ENCODE peak calls at places on chromosome 13, in seven cellular contexts. A is neural progenitor cell; T is posterior vena cava; B is caudate nucleus; Q is gastrocnemius medialis; K is activated T-cell treated with anti-CD3 and anti-CD28 coated beads, Interleukin-2, amount 50 U/mL, for 4 hours; P is heart left ventricle. L is an unnamed sample.

GRCh38 chr13:113393226-113393571 is 29.3 kb upstream of the GRTP1 start:
- DNase-seq in A (no peak), T (peak; percentile 77), B (no peak), Q (no peak), K (no peak), P (peak; percentile 66), L (peak; percentile 38)

GRCh38 chr13:94192576-94192975 is 286.9 kb downstream of the DCT start:
- DNase-seq in A (peak; percentile 67), T (no peak), B (no peak), Q (no peak), K (no peak), P (no peak), L (peak; percentile 67)

GRCh38 chr13:109036091-109036490 is 406.7 kb downstream of the MYO16 start:
- DNase-seq in A (no peak), T (no peak), B (no peak), Q (no peak), K (no peak), P (no peak), L (no peak)

GRCh38 chr13:98809345-98809777 is 56.9 kb upstream of the SLC15A1 start:
- DNase-seq in A (no peak), T (no peak), B (no peak), Q (no peak), K (no peak), P (no peak), L (no peak)

GRCh38 chr13:34816543-34816942 is 125.5 kb upstream of the NBEA start:
- DNase-seq in A (no peak), T (no peak), B (no peak), Q (no peak), K (no peak), P (no peak), L (no peak)

GRCh38 chr13:21579754-21580316 is 24.1 kb downstream of the MICU2 start:
- DNase-seq in A (no peak), T (no peak), B (no peak), Q (no peak), K (no peak), P (no peak), L (no peak)

GRCh38 chr13:94343243-94343585 is 136.3 kb downstream of the DCT start:
- DNase-seq in A (peak; percentile 83), T (no peak), B (no peak), Q (no peak), K (no peak), P (no peak), L (peak; percentile 48)

GRCh38 chr13:101019126-101019525 is 344.5 kb upstream of the TMTC4 start:
- DNase-seq in A (no peak), T (no peak), B (no peak), Q (no peak), K (no peak), P (no peak), L (no peak)

GRCh38 chr13:100589178-100589725 is 663 bp upstream of the GGACT start:
- DNase-seq in A (no peak), T (no peak), B (no peak), Q (no peak), K (no peak), P (no peak), L (peak; percentile 64)

GRCh38 chr13:83325454-83325853 is 556.8 kb downstream of the SLITRK1 start:
- DNase-seq in A (no peak), T (no peak), B (no peak), Q (no peak), K (no peak), P (no peak), L (no peak)

GRCh38 chr13:41311607-41312500 is 787 bp downstream of the NAA16 start:
- DNase-seq in A (peak; percentile 62), T (no peak), B (no peak), Q (no peak), K (peak; percentile 35), P (peak; percentile 51), L (peak; percentile 72)

GRCh38 chr13:40087021-40088002 is 431.9 kb downstream of the COG6 start:
- DNase-seq in A (peak; percentile 38), T (no peak), B (no peak), Q (no peak), K (no peak), P (no peak), L (no peak)

GRCh38 chr13:49926019-49926418 is 10.1 kb downstream of the SPRYD7 start:
- DNase-seq in A (no peak), T (no peak), B (no peak), Q (no peak), K (no peak), P (no peak), L (no peak)

GRCh38 chr13:112968910-112969691 is at the start of gene MCF2L:
- DNase-seq in A (peak; percentile 68), T (peak; percentile 84), B (no peak), Q (no peak), K (peak; percentile 53), P (no peak), L (peak; percentile 86)

GRCh38 chr13:98443329-98443728 is 133.6 kb downstream of the STK24 start:
- DNase-seq in A (no peak), T (no peak), B (no peak), Q (no peak), K (no peak), P (no peak), L (no peak)

GRCh38 chr13:54356209-54356608 is 1327.6 kb downstream of the OLFM4 start:
- DNase-seq in A (no peak), T (no peak), B (no peak), Q (no peak), K (no peak), P (no peak), L (no peak)

GRCh38 chr13:41658057-41658642 is 200.8 kb downstream of the RGCC start:
- DNase-seq in A (no peak), T (no peak), B (no peak), Q (no peak), K (no peak), P (no peak), L (no peak)

GRCh38 chr13:48975101-48975925 is at the start of gene FNDC3A:
- DNase-seq in A (peak; percentile 91), T (no peak), B (no peak), Q (no peak), K (peak; percentile 43), P (peak; percentile 83), L (peak; percentile 94)

GRCh38 chr13:27372896-27373295 is 51.5 kb upstream of the GTF3A start:
- DNase-seq in A (peak; percentile 40), T (no peak), B (no peak), Q (no peak), K (no peak), P (no peak), L (no peak)

GRCh38 chr13:25625361-25625760 is 253.6 kb downstream of the ATP8A2 start:
- DNase-seq in A (no peak), T (no peak), B (no peak), Q (no peak), K (no peak), P (no peak), L (no peak)

GRCh38 chr13:46598820-46599180 is 45.8 kb downstream of the LRCH1 start:
- DNase-seq in A (no peak), T (no peak), B (no peak), Q (no peak), K (no peak), P (no peak), L (no peak)

GRCh38 chr13:97140611-97141010 is 81.5 kb upstream of the MBNL2 start:
- DNase-seq in A (no peak), T (no peak), B (no peak), Q (no peak), K (no peak), P (no peak), L (no peak)

GRCh38 chr13:99949657-99950413 is 21.7 kb downstream of the ZIC5 start:
- DNase-seq in A (no peak), T (peak; percentile 41), B (no peak), Q (no peak), K (no peak), P (no peak), L (no peak)

GRCh38 chr13:77022341-77022740 is 4.6 kb downstream of the FBXL3 start:
- DNase-seq in A (no peak), T (no peak), B (no peak), Q (no peak), K (no peak), P (no peak), L (no peak)

L was measured in D341Med.